ENCODE peak calls at places on chromosomes 3 and 15, in seven cellular contexts. L, M, D, R, Q, W and Z are unnamed samples.

GRCh38 chr3:39962566-39962965 is 153.2 kb downstream of the MYRIP start:
- DNase-seq in L (no peak), M (no peak), W (no peak), D (peak; percentile 21), Q (no peak), R (no peak), Z (no peak)

GRCh38 chr3:58163234-58163633 is 47.5 kb downstream of the DNASE1L3 start:
- DNase-seq in D (peak; percentile 62), R (no peak), M (no peak), Q (no peak), L (no peak), W (no peak), Z (no peak)

GRCh38 chr3:59235221-59236012 is 185.6 kb upstream of the CFAP20DC start:
- DNase-seq in M (no peak), Q (no peak), W (no peak), L (no peak), R (no peak), D (no peak), Z (no peak)

GRCh38 chr15:79954659-79955058 is 16.3 kb downstream of the BCL2A1 start:
- DNase-seq in M (no peak), Q (no peak), D (no peak), R (no peak), W (no peak), L (no peak), Z (no peak)

GRCh38 chr15:80561500-80561899 is 133.6 kb upstream of the ABHD17C start:
- DNase-seq in R (no peak), L (no peak), M (no peak), D (no peak), W (no peak), Q (no peak), Z (no peak)

GRCh38 chr3:155070932-155071387 is 9.2 kb upstream of the MME start:
- DNase-seq in M (no peak), W (no peak), D (peak; percentile 95), R (no peak), Q (no peak), L (peak; percentile 20), Z (no peak)

GRCh38 chr3:122468896-122469533 is 45.7 kb downstream of the KPNA1 start:
- DNase-seq in Q (no peak), L (no peak), W (no peak), D (no peak), M (no peak), R (no peak), Z (no peak)

GRCh38 chr3:43765417-43766030 is 74.8 kb downstream of the ABHD5 start:
- DNase-seq in M (no peak), D (no peak), Q (no peak), W (no peak), R (no peak), L (no peak), Z (no peak)

GRCh38 chr15:74258456-74259323 is 22.6 kb downstream of the CCDC33 start:
- DNase-seq in L (no peak), R (no peak), M (no peak), D (no peak), Q (no peak), W (no peak), Z (no peak)

GRCh38 chr3:186883686-186884058 is 41.2 kb downstream of the ADIPOQ start:
- DNase-seq in L (no peak), R (no peak), D (no peak), Q (no peak), M (no peak), W (no peak), Z (no peak)

GRCh38 chr3:149376728-149377407 is 581 bp downstream of the TM4SF1 start:
- DNase-seq in D (peak; percentile 78), Q (no peak), M (no peak), R (no peak), L (no peak), W (no peak), Z (no peak)

GRCh38 chr3:176663376-176663775 is 533.9 kb downstream of the TBL1XR1 start:
- DNase-seq in D (peak; percentile 76), M (no peak), Q (no peak), L (no peak), W (no peak), R (no peak), Z (no peak)

GRCh38 chr3:45534580-45535080 is 59.9 kb upstream of the LIMD1 start:
- DNase-seq in W (no peak), R (no peak), L (no peak), M (no peak), D (peak; percentile 28), Q (no peak), Z (no peak)
- TF ChIP-seq POLR2AphosphoS5 in W (no peak), R (no peak), L (no peak), M (no peak), D (no peak), Q (no peak), Z (no peak)

GRCh38 chr3:15427182-15427880 is at the start of the genes EAF1 and METTL6:
- DNase-seq in L (peak; percentile 94), D (peak; percentile 72), Q (peak; percentile 87), W (peak; percentile 95), R (peak; percentile 90), M (peak; percentile 62), Z (peak; percentile 95)
- TF ChIP-seq POLR2A in L (peak; percentile 89), D (peak; percentile 66), Q (peak; percentile 69), W (no peak), R (peak; percentile 44), M (no peak), Z (no peak)

GRCh38 chr15:96349034-96349932 is 18.8 kb downstream of the NR2F2 start:
- DNase-seq in Q (no peak), R (no peak), M (no peak), W (no peak), L (no peak), D (peak; percentile 70), Z (no peak)
- TF ChIP-seq CTCF in Q (no peak), R (no peak), M (no peak), W (no peak), L (no peak), D (no peak), Z (no peak)

GRCh38 chr15:88779944-88780343 is 23.3 kb upstream of the ACAN start:
- DNase-seq in D (no peak), W (no peak), L (no peak), Q (no peak), M (no peak), R (no peak), Z (no peak)
- TF ChIP-seq POLR2AphosphoS5 in D (no peak), W (no peak), L (no peak), Q (no peak), M (no peak), R (no peak), Z (no peak)

GRCh38 chr15:101242160-101242998 is 9.5 kb downstream of the CHSY1 start:
- DNase-seq in D (no peak), W (peak; percentile 83), L (no peak), R (no peak), M (no peak), Q (no peak), Z (no peak)
- TF ChIP-seq POLR2A in D (no peak), W (no peak), L (no peak), R (no peak), M (no peak), Q (no peak), Z (no peak)

GRCh38 chr15:23401627-23402026 is 45.4 kb downstream of the GOLGA6L2 start:
- DNase-seq in W (no peak), Q (no peak), L (no peak), M (no peak), D (no peak), R (no peak), Z (no peak)

GRCh38 chr15:23402140-23402539 is 44.9 kb downstream of the GOLGA6L2 start:
- DNase-seq in R (no peak), L (no peak), Q (no peak), D (no peak), M (no peak), W (no peak), Z (no peak)

GRCh38 chr15:23395832-23396231 is 41.3 kb downstream of the GOLGA8S start:
- DNase-seq in Q (no peak), L (no peak), R (no peak), D (no peak), M (no peak), W (no peak), Z (no peak)

GRCh38 chr15:23395030-23395692 is 40.6 kb downstream of the GOLGA8S start:
- DNase-seq in R (no peak), D (no peak), L (no peak), M (no peak), Q (no peak), W (no peak), Z (no peak)

DNA sequence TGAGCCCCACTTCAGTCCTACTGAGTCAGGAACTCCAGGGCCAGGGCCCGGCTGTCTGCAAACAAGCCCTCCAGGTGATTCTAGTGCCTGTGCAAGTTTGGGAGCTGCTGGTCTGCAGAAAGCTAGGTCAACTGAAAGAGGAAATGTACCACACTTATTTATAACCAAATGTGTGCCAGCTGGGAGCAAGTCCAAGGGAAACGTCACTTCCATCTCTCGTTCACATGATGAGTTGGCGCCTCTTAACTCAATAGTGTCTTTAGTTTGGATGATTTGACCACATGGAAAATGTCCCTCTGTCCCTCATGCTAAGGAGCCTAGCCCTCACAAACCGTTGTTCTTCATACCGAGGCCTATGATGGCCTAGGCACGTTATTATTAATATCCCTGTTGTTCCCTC is 43.2 kb downstream of the GOLGA8S start:
- DNase-seq in W (no peak), D (no peak), M (no peak), R (no peak), L (no peak), Q (no peak), Z (no peak)
- TF ChIP-seq CTCF in W (no peak), D (no peak), M (no peak), R (no peak), L (no peak), Q (no peak), Z (no peak)

GRCh38 chr3:30343861-30344260 is 262.5 kb upstream of the TGFBR2 start:
- DNase-seq in L (no peak), R (no peak), Q (no peak), D (no peak), W (no peak), M (no peak), Z (no peak)

GRCh38 chr3:30343067-30343831 is 263.2 kb upstream of the TGFBR2 start:
- DNase-seq in W (no peak), R (no peak), M (no peak), L (no peak), D (peak; percentile 95), Q (no peak), Z (no peak)

GRCh38 chr3:30341079-30341478 is 265.3 kb upstream of the TGFBR2 start:
- DNase-seq in M (no peak), Q (no peak), L (no peak), R (no peak), W (no peak), D (no peak), Z (no peak)

GRCh38 chr3:30341851-30342250 is 264.6 kb upstream of the TGFBR2 start:
- DNase-seq in D (no peak), W (no peak), R (no peak), Q (no peak), M (no peak), L (no peak), Z (no peak)

DNA sequence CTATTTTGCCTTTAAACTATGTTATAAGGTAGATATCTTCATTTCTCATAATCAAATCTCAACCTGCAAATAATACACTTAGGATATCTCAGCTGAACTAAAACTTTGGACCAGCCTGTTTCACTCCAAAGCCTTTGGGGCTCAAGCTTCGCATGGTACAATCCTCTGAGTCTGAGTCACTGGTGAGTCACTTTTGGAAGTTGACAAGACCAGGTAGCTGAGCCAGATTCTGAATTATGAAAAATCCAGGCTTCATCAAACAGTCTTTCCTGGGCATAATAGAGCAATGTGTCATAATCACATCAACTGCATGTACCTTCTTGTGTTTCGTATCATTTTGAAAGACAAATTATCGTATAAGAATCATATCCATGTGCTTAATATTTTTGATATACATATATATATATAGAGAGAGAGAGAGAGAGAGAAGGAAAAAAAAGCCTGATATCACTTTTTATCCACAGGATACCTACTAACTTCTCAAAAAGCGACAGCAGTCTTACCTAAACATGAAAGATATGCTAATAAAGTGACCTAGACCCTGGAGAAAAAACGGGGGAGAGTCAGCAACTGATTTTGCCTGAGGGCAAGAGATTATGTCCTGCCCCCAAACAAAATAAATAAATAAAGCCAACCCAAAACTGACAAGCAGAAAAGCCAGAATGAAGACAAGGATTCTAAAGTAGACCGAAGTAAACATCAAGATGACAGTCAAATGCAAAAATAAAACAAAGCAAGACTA is 263.9 kb upstream of the TGFBR2 start:
- DNase-seq in W (no peak), Q (no peak), D (peak; percentile 94), L (no peak), R (no peak), M (peak; percentile 51), Z (no peak)
- TF ChIP-seq POLR2AphosphoS5 in W (no peak), Q (no peak), D (peak; percentile 80), L (no peak), R (peak; percentile 19), M (peak; percentile 37), Z (peak; percentile 89)